ENCODE peak calls at places on chromosomes 2 and 18, in five cellular contexts. U is fibroblast of the aortic adventitia, R is cardiac fibroblast, N is SK-N-SH, J is BJ. W is an unnamed sample.

GRCh38 chr2:164015328-164016123 is 279.7 kb upstream of the FIGN start:
- DNase-seq in U (peak), R (peak), N (no peak), J (no peak), W (no peak)

GRCh38 chr2:8872821-8873432 is 35.5 kb upstream of the KIDINS220 start:
- DNase-seq in U (peak), R (peak), N (peak), J (peak), W (peak)

GRCh38 chr18:60040966-60041365 is 141.2 kb downstream of the PMAIP1 start:
- DNase-seq in U (no peak), R (no peak), N (no peak), J (no peak), W (no peak)

GRCh38 chr2:215830313-215830712 is 183.0 kb downstream of the MREG start:
- DNase-seq in U (peak), R (peak), N (no peak), J (no peak), W (peak)

GRCh38 chr2:58896600-58896999 is 655.5 kb upstream of the FANCL start:
- DNase-seq in U (peak), R (no peak), N (no peak), J (peak), W (no peak)

GRCh38 chr2:6676776-6677175 is 188.9 kb downstream of the CMPK2 start:
- DNase-seq in U (no peak), R (no peak), N (no peak), J (no peak), W (no peak)

GRCh38 chr2:36706021-36706328 is 9.5 kb downstream of the VIT start:
- DNase-seq in U (no peak), R (no peak), N (no peak), J (no peak), W (no peak)

GRCh38 chr18:55265130-55265675 is 305.9 kb upstream of the CCDC68 start:
- DNase-seq in U (no peak), R (no peak), N (no peak), J (no peak), W (no peak)

GRCh38 chr2:105779394-105779793 is 34.7 kb downstream of the NCK2 start:
- DNase-seq in U (no peak), R (no peak), N (no peak), J (no peak), W (no peak)

GRCh38 chr18:78571063-78571785 is 408.4 kb upstream of the SALL3 start:
- DNase-seq in U (no peak), R (no peak), N (no peak), J (no peak), W (no peak)

GRCh38 chr2:224650815-224651439 is 65.2 kb downstream of the CCDC195 start:
- DNase-seq in U (peak), R (peak), N (peak), J (peak), W (peak)

GRCh38 chr18:26460449-26461091 is 87.8 kb downstream of the KCTD1 start:
- DNase-seq in U (peak), R (peak), N (no peak), J (no peak), W (peak)

GRCh38 chr2:154532004-154532403 is 166.5 kb upstream of the KCNJ3 start:
- DNase-seq in U (no peak), R (no peak), N (no peak), J (no peak), W (no peak)

GRCh38 chr2:181738074-181738473 is 57.8 kb upstream of the NEUROD1 start:
- DNase-seq in U (peak), R (peak), N (no peak), J (no peak), W (no peak)
- TF ChIP-seq CTCF in U (no peak), R (peak), N (peak), J (peak), W (peak)

GRCh38 chr2:132282911-132283310 is 121.2 kb upstream of the ANKRD30BL start:
- DNase-seq in U (no peak), R (no peak), N (no peak), J (no peak), W (no peak)
- H3K4me3 ChIP-seq in U (no peak), R (no peak), N (no peak), J (no peak), W (no peak)

GRCh38 chr2:152655880-152656279 is 61.4 kb downstream of the PRPF40A start:
- DNase-seq in U (no peak), R (no peak), N (no peak), J (no peak), W (no peak)
- TF ChIP-seq CTCF in U (no peak), R (no peak), N (no peak), J (no peak), W (no peak)

GRCh38 chr2:44925561-44926087 is 15.9 kb upstream of the SIX3 start:
- DNase-seq in U (no peak), R (no peak), N (no peak), J (no peak), W (no peak)
- H3K4me3 ChIP-seq in U (no peak), R (no peak), N (no peak), J (no peak), W (no peak)

DNA sequence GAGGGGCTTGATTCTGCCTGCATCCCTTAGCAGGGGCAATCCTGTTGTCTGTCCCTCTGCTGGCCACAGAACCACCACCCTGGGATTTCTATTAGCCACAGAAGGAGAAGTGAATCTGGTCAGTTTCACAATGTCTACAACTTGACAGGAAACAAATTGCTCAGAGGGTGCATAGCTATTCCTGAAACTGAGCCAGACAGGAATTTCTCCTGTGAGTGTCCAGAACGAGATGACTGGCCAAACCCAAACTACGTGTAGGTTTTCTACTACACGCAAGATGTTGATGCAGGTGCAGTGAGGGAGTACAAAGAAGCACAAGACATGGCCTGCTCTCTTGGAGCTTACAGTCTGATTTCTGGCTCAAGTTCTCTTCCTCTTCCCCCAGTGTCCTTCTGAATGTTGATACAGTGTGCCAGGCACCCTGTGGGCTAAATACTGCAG is 201.9 kb downstream of the CLIP4 start:
- DNase-seq in U (peak), R (peak), N (no peak), J (no peak), W (no peak)
- TF ChIP-seq CTCF in U (peak), R (peak), N (peak), J (peak), W (no peak)